ENCODE peak calls at places on chromosome 17, in nine cellular contexts. V is activated naive CD8-positive, alpha-beta T cell treated with anti-CD3 and anti-CD28 coated beads for 36 hours; U is kidney glomerular epithelial cell; G is activated CD4-positive, alpha-beta memory T cell treated with anti-CD3 and anti-CD28 coated beads for 36 hours; A is stimulated activated CD4-positive, alpha-beta T cell treated with anti-CD3 and anti-CD28 coated beads, TNF-alpha, amount 100 ng/mL, for 24 hours; Y is hippocampal formation; H is amygdala; B is activated CD4-positive, alpha-beta T cell treated with anti-CD3 and anti-CD28 coated beads for 24 hours; N is HT1080. E is an unnamed sample.

GRCh38 chr17:32970281-32970680 is 21.4 kb upstream of the SPACA3 start:
- DNase-seq in B (no peak), N (no peak), Y (no peak), G (peak), A (no peak), H (no peak), U (no peak), V (no peak), E (no peak)

GRCh38 chr17:74110467-74110866 is 93.0 kb upstream of the RPL38 start:
- DNase-seq in H (no peak), Y (no peak), G (no peak), N (no peak), A (no peak), V (no peak), U (no peak), B (no peak), E (no peak)

GRCh38 chr17:50184057-50184456 is 17.4 kb downstream of the COL1A1 start:
- DNase-seq in G (no peak), A (no peak), N (no peak), V (no peak), B (no peak), H (no peak), Y (no peak), U (no peak), E (no peak)

GRCh38 chr17:81544281-81544974 is 7.7 kb downstream of the FAAP100 start:
- DNase-seq in H (no peak), U (no peak), G (no peak), N (no peak), Y (no peak), B (no peak), A (no peak), V (no peak), E (no peak)

GRCh38 chr17:34760931-34761500 is 181.6 kb downstream of the TMEM132E start:
- DNase-seq in H (no peak), V (no peak), N (no peak), Y (no peak), U (no peak), G (no peak), B (no peak), A (no peak), E (no peak)

GRCh38 chr17:75764417-75764710 is 628 bp downstream of the GALK1 start:
- DNase-seq in U (no peak), A (no peak), N (no peak), H (no peak), Y (no peak), V (no peak), G (no peak), B (no peak), E (no peak)

GRCh38 chr17:20315321-20315720 is 152.0 kb downstream of the LGALS9B start:
- DNase-seq in B (no peak), A (no peak), V (no peak), G (no peak), U (no peak), Y (no peak), H (no peak), N (no peak), E (no peak)

GRCh38 chr17:38879878-38880727 is 10.2 kb downstream of the LASP1 start:
- DNase-seq in V (no peak), H (no peak), U (peak), A (no peak), G (no peak), Y (no peak), B (no peak), N (peak), E (peak)

GRCh38 chr17:81298991-81299733 is 4.1 kb upstream of the SLC38A10 start:
- DNase-seq in G (no peak), H (no peak), B (no peak), N (no peak), A (no peak), Y (no peak), U (no peak), V (no peak), E (no peak)

GRCh38 chr17:44785921-44786320 is 27.1 kb downstream of the ADAM11 start:
- DNase-seq in Y (no peak), B (no peak), G (no peak), U (no peak), A (no peak), V (no peak), H (no peak), N (no peak), E (no peak)

GRCh38 chr17:32287804-32288511 is 22.3 kb downstream of the RHBDL3 start:
- DNase-seq in Y (no peak), N (no peak), U (no peak), V (no peak), A (no peak), H (no peak), G (no peak), B (no peak), E (no peak)

GRCh38 chr17:18324140-18325049 is 9.3 kb downstream of the SMCR8 start:
- DNase-seq in N (no peak), Y (peak), U (no peak), G (no peak), B (no peak), V (no peak), H (no peak), A (no peak), E (no peak)

GRCh38 chr17:49217651-49218413 is 7.3 kb downstream of the ABI3 start:
- DNase-seq in V (peak), A (no peak), G (peak), H (no peak), N (no peak), Y (no peak), B (no peak), U (no peak), E (peak)

GRCh38 chr17:42163113-42163512 is 8.3 kb upstream of the RAB5C start:
- DNase-seq in B (peak), A (peak), V (peak), N (no peak), U (no peak), G (peak), H (no peak), Y (no peak), E (no peak)

GRCh38 chr17:12967962-12968361 is 49.9 kb downstream of the ELAC2 start:
- DNase-seq in U (no peak), N (no peak), V (no peak), G (no peak), A (no peak), B (no peak), H (no peak), Y (no peak), E (no peak)

GRCh38 chr17:67442787-67443624 is 65.9 kb downstream of the PITPNC1 start:
- DNase-seq in N (no peak), A (no peak), B (no peak), V (no peak), H (no peak), U (no peak), G (no peak), Y (no peak), E (no peak)